ENCODE peak calls at places on chromosomes 4 and X, in five cellular contexts. C is kidney, V is upper lobe of right lung, H is tibial nerve, R is PC-3. O is an unnamed sample. For H3K4me1 and H3K9me3, the result is how much of the 10 kb centered on the place peaks cover.

GRCh38 chr4:64016893-64017292 is 392.4 kb downstream of the TECRL start:
- DNase-seq in C (no peak), V (no peak), H (no peak), R (no peak), O (no peak)

GRCh38 chr4:119536572-119537528 is 91.8 kb downstream of the PDE5A start:
- DNase-seq in C (no peak), V (no peak), H (no peak), R (peak), O (no peak)

GRCh38 chrX:111353810-111354209 is 58.2 kb downstream of the DCX start:
- DNase-seq in C (no peak), V (no peak), H (no peak), R (no peak), O (no peak)

GRCh38 chr4:32689520-32689919 is 1969.4 kb downstream of the PCDH7 start:
- DNase-seq in C (no peak), V (no peak), H (no peak), R (peak), O (no peak)

GRCh38 chrX:10370976-10371375 is 214.2 kb downstream of the CLCN4 start:
- DNase-seq in C (no peak), V (no peak), H (no peak), R (no peak), O (no peak)

GRCh38 chr4:37847311-37847710 is 20.8 kb downstream of the PGM2 start:
- DNase-seq in C (no peak), V (no peak), H (no peak), R (no peak), O (no peak)

GRCh38 chrX:23901065-23901464 is 6.7 kb downstream of the APOO start:
- DNase-seq in C (no peak), V (no peak), H (no peak), R (peak), O (peak)

GRCh38 chrX:23901805-23902204 is 5.9 kb downstream of the APOO start:
- DNase-seq in C (no peak), V (no peak), H (peak), R (peak), O (no peak)

GRCh38 chr4:35250771-35251170 is 993.5 kb downstream of the ARAP2 start:
- DNase-seq in C (no peak), V (no peak), H (no peak), R (peak), O (no peak)

GRCh38 chr4:145884775-145885174 is 53.8 kb downstream of the ZNF827 start:
- DNase-seq in C (no peak), V (no peak), H (no peak), R (no peak), O (no peak)

GRCh38 chr4:179467890-179468289 is 2025.7 kb upstream of the AGA start:
- DNase-seq in C (no peak), V (no peak), H (no peak), R (no peak), O (no peak)

GRCh38 chr4:55633903-55634302 is 2.2 kb downstream of the NMU start:
- DNase-seq in C (no peak), V (no peak), H (no peak), R (no peak), O (no peak)

GRCh38 chrX:7926501-7926900 is 712 bp downstream of the PNPLA4 start:
- DNase-seq in C (no peak), V (no peak), H (no peak), R (peak), O (no peak)

GRCh38 chrX:84876876-84877275 is 126.8 kb upstream of the APOOL start:
- DNase-seq in C (no peak), V (no peak), H (no peak), R (no peak), O (no peak)

GRCh38 chrX:115023139-115023538 is 5.7 kb upstream of the IL13RA2 start:
- DNase-seq in C (no peak), V (no peak), H (no peak), R (peak), O (no peak)

GRCh38 chr4:5037553-5038551 is 13.4 kb upstream of the STK32B start:
- DNase-seq in C (no peak), V (no peak), H (no peak), R (peak), O (no peak)

GRCh38 chr4:42150653-42151567 is 1.5 kb downstream of the BEND4 start:
- DNase-seq in C (peak), V (no peak), H (no peak), R (no peak), O (no peak)

GRCh38 chr4:17559709-17560048 is 17.3 kb upstream of the LAP3 start:
- DNase-seq in C (no peak), V (no peak), H (no peak), R (no peak), O (no peak)

GRCh38 chr4:17560065-17560673 is 16.8 kb upstream of the LAP3 start:
- DNase-seq in C (no peak), V (no peak), H (no peak), R (no peak), O (no peak)

GRCh38 chr4:17561195-17561909 is 15.6 kb upstream of the LAP3 start:
- DNase-seq in C (no peak), V (no peak), H (no peak), R (peak), O (no peak)

GRCh38 chr4:17558941-17559708 is 17.9 kb upstream of the LAP3 start:
- DNase-seq in C (no peak), V (no peak), H (no peak), R (no peak), O (no peak)

DNA sequence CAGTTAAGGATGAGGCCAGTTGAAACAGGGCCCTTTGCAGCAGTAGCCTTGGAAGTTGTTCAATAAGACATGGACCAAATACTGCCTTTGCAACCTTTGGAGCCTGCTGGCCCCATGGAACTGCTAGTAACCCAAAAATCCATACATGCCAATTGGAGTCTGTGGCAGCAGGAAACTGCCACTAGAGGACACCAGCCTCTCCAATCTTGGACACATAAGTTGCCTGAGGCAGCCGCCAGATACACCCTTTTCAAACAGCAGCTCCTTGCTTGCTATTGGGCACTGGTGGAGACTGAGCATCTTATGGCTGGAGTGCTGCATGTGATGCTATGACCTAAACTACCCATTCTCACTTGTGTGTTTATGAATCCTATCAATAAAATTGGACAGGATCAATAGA is 14.8 kb upstream of the LAP3 start:
- DNase-seq in C (no peak), V (no peak), H (no peak), R (peak), O (no peak)
- TF ChIP-seq CTCF in C (no peak), V (no peak), H (no peak), R (peak), O (no peak)

DNA sequence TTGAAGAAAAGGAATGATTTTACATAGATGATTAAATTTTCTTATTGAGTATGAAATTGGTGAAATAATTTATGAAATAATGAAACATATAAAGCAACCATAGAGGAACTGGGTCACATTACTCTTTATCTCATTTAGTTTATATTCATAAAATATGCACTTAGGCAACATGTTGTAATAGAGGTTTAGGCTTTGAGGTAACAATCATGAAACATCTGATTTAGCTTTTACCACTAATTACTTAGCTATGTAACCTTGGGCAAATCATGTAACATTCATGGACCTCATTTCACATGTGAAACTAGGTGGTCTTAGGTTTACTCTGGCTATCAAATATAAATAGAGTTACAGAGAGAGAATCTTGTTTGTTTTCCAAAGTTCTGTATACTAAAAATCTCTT is 54.5 kb upstream of the SMARCA5 start:
- DNase-seq in C (no peak), V (no peak), H (no peak), R (no peak), O (no peak)
- H3K4me1 ChIP-seq in C (under half), V (under half), H (under half), R (under half), O (under half)

GRCh38 chr4:1255699-1256098 is 6.8 kb upstream of the CTBP1 start:
- DNase-seq in C (no peak), V (no peak), H (no peak), R (no peak), O (no peak)
- H3K9me3 ChIP-seq in C (under half), V (under half), H (under half), R (under half), O (under half)

DNA sequence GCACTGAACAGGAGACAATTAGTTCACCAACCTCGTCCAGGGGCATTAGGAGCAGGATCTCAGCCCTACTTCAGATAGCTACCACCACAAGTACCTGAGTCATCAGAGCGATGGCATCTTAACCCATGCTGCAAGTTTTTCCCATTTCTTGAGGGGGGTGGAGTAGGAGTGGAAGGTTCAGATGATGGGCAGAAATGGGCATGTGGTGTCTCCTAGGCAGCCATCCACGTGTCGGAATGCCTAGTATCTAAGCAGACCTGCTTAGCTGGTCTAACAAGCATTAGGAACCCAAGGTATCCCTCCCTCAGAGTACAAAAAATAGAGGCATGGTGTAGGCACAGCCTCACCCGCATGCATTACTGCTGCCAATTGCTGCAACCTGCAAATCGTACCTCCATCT is 159.1 kb upstream of the DGKK start:
- DNase-seq in C (no peak), V (no peak), H (no peak), R (no peak), O (no peak)
- TF ChIP-seq CTCF in C (no peak), V (no peak), H (no peak), R (no peak), O (no peak)

DNA sequence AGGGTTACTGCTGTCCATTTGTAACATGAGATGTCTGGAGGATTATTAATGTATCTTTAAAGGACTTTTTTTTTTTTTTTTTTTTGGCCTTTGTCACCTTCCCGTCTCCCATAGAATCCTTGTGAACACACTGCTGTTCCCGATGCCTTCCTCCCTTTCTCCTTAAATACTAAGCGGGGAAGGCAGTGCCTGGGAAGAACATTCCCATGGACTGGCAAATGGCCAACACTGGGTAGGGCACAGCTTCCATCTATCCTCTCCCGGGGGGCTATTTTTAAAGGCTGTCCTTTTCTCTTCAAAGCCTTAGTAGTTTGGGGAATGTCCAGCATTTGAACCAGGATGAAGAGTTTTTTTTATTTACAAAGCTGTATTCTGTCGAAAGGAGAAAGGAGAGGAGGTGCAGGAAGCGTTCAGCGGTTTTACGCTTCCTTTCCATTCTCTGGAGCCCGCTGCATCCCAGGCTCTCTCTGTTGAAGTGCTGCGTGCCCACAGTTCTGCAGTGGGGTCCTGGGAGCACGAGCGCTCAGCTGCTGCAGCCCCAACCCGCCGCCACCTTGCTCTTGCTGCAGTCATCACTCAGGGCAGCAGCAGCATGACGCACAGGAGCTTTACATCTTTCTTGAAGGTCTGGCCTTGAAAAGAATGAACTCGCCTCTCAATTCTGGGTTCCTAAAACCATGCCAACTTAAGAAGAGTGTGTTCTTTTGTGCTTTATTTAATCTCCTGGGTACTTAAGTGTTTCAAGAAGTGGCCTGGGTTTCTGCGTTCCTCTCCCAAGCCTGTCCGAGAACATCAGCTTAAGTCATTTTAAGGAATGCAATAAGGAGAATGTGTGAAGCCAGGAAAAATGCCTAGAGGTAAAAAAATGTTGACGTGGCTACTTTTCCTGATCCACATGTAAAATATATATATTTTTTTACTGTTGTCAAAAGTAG is 427.2 kb downstream of the MAPK10 start:
- DNase-seq in C (peak), V (no peak), H (no peak), R (no peak), O (no peak)
- H3K4me1 ChIP-seq in C (under half), V (under half), H (under half), R (under half), O (under half)

DNA sequence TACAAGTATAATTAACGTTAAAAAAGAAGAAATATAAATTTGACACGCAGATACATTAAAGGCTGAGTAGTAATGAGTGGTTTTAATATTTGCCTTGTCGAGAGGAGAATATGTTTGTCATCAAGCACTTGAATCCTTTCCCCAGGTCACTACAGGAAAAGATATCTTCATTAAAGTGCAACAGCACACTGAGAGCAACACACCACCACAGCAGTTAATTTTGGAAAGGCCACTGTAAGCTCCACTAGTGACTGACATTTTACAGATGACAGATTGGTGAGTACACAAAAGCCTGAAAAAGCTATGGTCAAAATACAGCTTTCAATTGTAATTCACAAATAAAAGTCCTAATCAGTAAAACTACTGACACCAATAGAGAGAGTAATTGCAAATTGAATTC is 76.6 kb downstream of the ZNF718 start:
- DNase-seq in C (no peak), V (no peak), H (no peak), R (no peak), O (no peak)
- H3K9me3 ChIP-seq in C (under half), V (under half), H (under half), R (under half), O (under half)

GRCh38 chr4:176886135-176886534 is 93.4 kb upstream of the VEGFC start:
- DNase-seq in C (no peak), V (no peak), H (no peak), R (no peak), O (no peak)
- TF ChIP-seq CTCF in C (no peak), V (no peak), H (no peak), R (no peak), O (no peak)

GRCh38 chr4:169253087-169253675 is 17.6 kb downstream of the SH3RF1 start:
- DNase-seq in C (no peak), V (no peak), H (no peak), R (no peak), O (no peak)
- H3K4me1 ChIP-seq in C (under half), V (half or more), H (under half), R (half or more), O (half or more)

GRCh38 chrX:40094041-40094899 is 3.5 kb downstream of the BCOR start:
- DNase-seq in C (peak), V (peak), H (no peak), R (peak), O (peak)

GRCh38 chrX:40097101-40097491 is 662 bp downstream of the BCOR start:
- DNase-seq in C (peak), V (peak), H (no peak), R (no peak), O (peak)

GRCh38 chrX:40096395-40097091 is 1.2 kb downstream of the BCOR start:
- DNase-seq in C (peak), V (peak), H (no peak), R (peak), O (peak)

GRCh38 chrX:40094900-40095587 is 2.7 kb downstream of the BCOR start:
- DNase-seq in C (no peak), V (no peak), H (no peak), R (peak), O (no peak)

GRCh38 chrX:40095588-40096394 is 2.0 kb downstream of the BCOR start:
- DNase-seq in C (peak), V (peak), H (no peak), R (peak), O (peak)
- H3K9me3 ChIP-seq in C (under half), V (under half), H (under half), R (under half), O (under half)

GRCh38 chr4:25991296-25991695 is 77.3 kb downstream of the SMIM20 start:
- DNase-seq in C (no peak), V (no peak), H (no peak), R (no peak), O (no peak)

GRCh38 chr4:25993564-25994185 is 79.7 kb downstream of the SMIM20 start:
- DNase-seq in C (no peak), V (no peak), H (no peak), R (peak), O (no peak)
- TF ChIP-seq CTCF in C (no peak), V (peak), H (no peak), R (peak), O (no peak)